ENCODE peak calls at places on chromosomes 2 and 18, in four cellular contexts. Z, C, X and A are unnamed samples. For H3K4me1, the result is how much of the 10 kb centered on the place peaks cover.

GRCh38 chr2:226994775-226995174 is 158.9 kb downstream of the RHBDD1 start:
- DNase-seq in Z (no peak), C (no peak), X (no peak), A (no peak)

GRCh38 chr2:127153691-127154158 is 46.8 kb upstream of the BIN1 start:
- DNase-seq in Z (no peak), C (no peak), X (peak), A (no peak)

GRCh38 chr2:237759176-237759575 is 39.4 kb upstream of the RBM44 start:
- DNase-seq in Z (no peak), C (no peak), X (no peak), A (no peak)

GRCh38 chr2:16614314-16614860 is 51.2 kb downstream of the CYRIA start:
- DNase-seq in Z (no peak), C (no peak), X (no peak), A (no peak)

GRCh38 chr2:206984206-206984605 is 44.9 kb downstream of the CPO start:
- DNase-seq in Z (no peak), C (no peak), X (no peak), A (no peak)

GRCh38 chr2:232238108-232238507 is 140.4 kb upstream of the ALPP start:
- DNase-seq in Z (no peak), C (no peak), X (no peak), A (no peak)

GRCh38 chr2:230762317-230762896 is 49.8 kb downstream of the CAB39 start:
- DNase-seq in Z (peak), C (no peak), X (no peak), A (peak)

GRCh38 chr18:46435031-46435430 is 222.0 kb downstream of the LOXHD1 start:
- DNase-seq in Z (no peak), C (no peak), X (no peak), A (no peak)

GRCh38 chr2:224162122-224162521 is 123.0 kb upstream of the SERPINE2 start:
- DNase-seq in Z (no peak), C (no peak), X (no peak), A (no peak)

DNA sequence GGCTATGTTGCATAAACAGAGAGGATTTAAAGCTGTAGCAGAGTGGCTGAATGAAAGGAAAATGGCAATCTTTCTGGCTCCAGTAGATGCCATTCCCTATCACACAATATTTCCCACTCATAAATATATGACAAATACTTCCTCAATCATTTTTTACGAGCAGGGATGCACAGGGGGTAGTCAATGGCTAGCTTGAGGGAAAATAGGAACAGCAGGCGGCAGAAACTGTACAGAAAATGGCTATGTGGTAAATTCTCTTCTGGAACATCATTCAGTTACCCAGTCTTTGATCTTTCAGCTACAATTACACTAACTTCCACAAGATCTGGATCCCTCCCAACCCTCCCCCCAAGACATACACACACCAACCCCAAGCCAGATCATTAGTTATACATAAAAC is 127.2 kb downstream of the OLA1 start:
- DNase-seq in Z (no peak), C (no peak), X (no peak), A (no peak)
- H3K4me1 ChIP-seq in Z (under half), C (under half), X (under half), A (under half)

GRCh38 chr2:161178756-161179155 is 18.5 kb downstream of the TANK start:
- DNase-seq in Z (no peak), C (no peak), X (no peak), A (no peak)
- H3K27ac ChIP-seq in Z (no peak), C (no peak), X (no peak), A (no peak)

DNA sequence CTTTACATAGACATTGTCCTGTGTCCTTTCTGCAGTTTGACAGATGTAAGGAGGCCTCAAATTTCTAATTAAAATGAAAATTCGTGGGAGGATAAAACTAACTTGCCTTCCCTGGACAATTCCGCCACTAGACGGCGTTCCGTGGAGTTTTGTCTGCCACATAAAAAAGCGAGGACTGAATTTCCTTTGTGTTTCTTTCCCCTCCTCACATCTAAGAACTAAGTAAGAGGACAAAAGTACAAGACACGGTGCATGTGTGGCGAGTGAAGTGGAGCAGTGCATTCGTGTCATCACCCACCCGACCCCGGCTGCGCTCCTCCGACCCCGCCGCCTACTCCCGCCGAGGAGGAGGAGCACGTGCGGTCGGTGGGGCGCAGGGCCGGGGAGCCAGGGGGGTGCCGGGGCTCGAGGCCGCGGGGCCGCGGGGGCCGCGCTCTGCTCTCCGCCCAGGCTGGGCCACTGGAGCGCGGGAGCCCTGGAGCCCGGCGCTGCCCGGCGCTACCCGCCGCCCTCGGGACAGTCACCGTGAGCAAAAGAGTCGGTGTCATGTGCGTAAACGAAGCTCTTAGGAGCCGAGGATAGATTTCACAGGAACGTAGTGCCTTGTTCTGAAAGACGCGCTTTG is 10.8 kb downstream of the TBR1 start:
- DNase-seq in Z (no peak), C (no peak), X (no peak), A (no peak)
- H3K4me1 ChIP-seq in Z (under half), C (under half), X (under half), A (under half)

GRCh38 chr2:78535395-78535794 is 490.1 kb upstream of the REG3G start:
- DNase-seq in Z (no peak), C (no peak), X (no peak), A (no peak)
- H3K27ac ChIP-seq in Z (no peak), C (no peak), X (no peak), A (no peak)

GRCh38 chr2:204480262-204480661 is 65.0 kb upstream of the PARD3B start:
- DNase-seq in Z (no peak), C (no peak), X (no peak), A (no peak)
- H3K4me1 ChIP-seq in Z (under half), C (under half), X (under half), A (under half)